ENCODE peak calls at places on chromosomes 6 and 20, in ten cellular contexts. A is activated CD4-positive, alpha-beta T cell treated with anti-CD3 and anti-CD28 coated beads for 36 hours; D is activated CD4-positive, alpha-beta memory T cell treated with anti-CD3 and anti-CD28 coated beads for 36 hours; K is NCI-H2171; H is GM04503; B is cerebellar cortex; L is cardiac muscle cell; F is activated naive CD4-positive, alpha-beta T cell; G is T-cell; U is mesenchymal stem cell. Q is an unnamed sample.
A peak's percentile ranks its signal among the peaks of the same experiment; 100 is the strongest.

GRCh38 chr6:126926926-126927325 is 191.5 kb upstream of the RSPO3 start:
- DNase-seq in A (no peak), D (no peak), K (no peak), H (no peak), B (no peak), L (peak; percentile 44), F (no peak), G (no peak), U (no peak), Q (no peak)

GRCh38 chr6:3473773-3474172 is 16.9 kb upstream of the SLC22A23 start:
- DNase-seq in A (no peak), D (no peak), K (no peak), H (no peak), B (no peak), L (no peak), F (no peak), G (no peak), U (peak; percentile 32), Q (no peak)

GRCh38 chr6:52551483-52552277 is 25.2 kb downstream of the TRAM2 start:
- DNase-seq in A (no peak), D (no peak), K (peak; percentile 56), H (no peak), B (peak; percentile 67), L (peak; percentile 28), F (no peak), G (no peak), U (peak; percentile 60), Q (no peak)

GRCh38 chr6:91704531-91704930 is 1117.7 kb upstream of the MAP3K7 start:
- DNase-seq in A (no peak), D (no peak), K (no peak), H (no peak), B (no peak), L (no peak), F (no peak), G (no peak), U (peak; percentile 78), Q (no peak)

GRCh38 chr6:36120539-36120938 is 9.8 kb upstream of the MAPK13 start:
- DNase-seq in A (peak; percentile 87), D (peak; percentile 87), K (no peak), H (no peak), B (no peak), L (no peak), F (no peak), G (peak; percentile 85), U (no peak), Q (no peak)

GRCh38 chr20:63101781-63102719 is 95.3 kb upstream of the BHLHE23 start:
- DNase-seq in A (peak; percentile 85), D (peak; percentile 80), K (peak; percentile 59), H (no peak), B (peak; percentile 40), L (peak; percentile 17), F (peak; percentile 34), G (peak; percentile 70), U (peak; percentile 53), Q (no peak)

GRCh38 chr6:3882865-3883264 is 33.7 kb downstream of the FAM50B start:
- DNase-seq in A (no peak), D (no peak), K (no peak), H (peak; percentile 86), B (no peak), L (no peak), F (no peak), G (no peak), U (peak; percentile 17), Q (no peak)

GRCh38 chr20:45154183-45154582 is 20.5 kb upstream of the PI3 start:
- DNase-seq in A (no peak), D (no peak), K (no peak), H (no peak), B (no peak), L (no peak), F (no peak), G (no peak), U (no peak), Q (no peak)

GRCh38 chr6:139433647-139434419 is 59.4 kb upstream of the CITED2 start:
- DNase-seq in A (no peak), D (no peak), K (no peak), H (no peak), B (no peak), L (no peak), F (no peak), G (no peak), U (no peak), Q (no peak)

GRCh38 chr6:127300411-127300810 is 33.7 kb downstream of the RNF146 start:
- DNase-seq in A (no peak), D (no peak), K (no peak), H (peak; percentile 79), B (no peak), L (peak; percentile 4), F (no peak), G (no peak), U (peak; percentile 90), Q (no peak)

Q was measured in GOT3.